ENCODE peak calls at places on chromosomes 11 and 22, in six cellular contexts. Y is CD8-positive, alpha-beta memory T cell; L is small intestine; X is activated CD4-positive, alpha-beta T cell treated with anti-CD3 and anti-CD28 coated beads, Interleukin-2, amount 10 ng/mL, durations not matched to agents 24 days and 14 days; B is neural progenitor cell; S is activated CD8-positive, alpha-beta memory T cell treated with anti-CD3 and anti-CD28 coated beads, Interleukin-2, amount 50 U/mL, for 48 hours. T is an unnamed sample.

GRCh38 chr22:27991586-27992293 is 72.7 kb upstream of the PITPNB start:
- DNase-seq in B (no peak), X (no peak), S (no peak), Y (no peak), L (no peak), T (no peak)

GRCh38 chr11:131874070-131874469 is 503.7 kb downstream of the NTM start:
- DNase-seq in S (no peak), Y (no peak), L (no peak), B (no peak), X (no peak), T (no peak)

GRCh38 chr11:19460718-19461405 is 220.1 kb upstream of the E2F8 start:
- DNase-seq in X (no peak), B (no peak), S (no peak), L (peak; percentile 2), Y (no peak), T (no peak)

GRCh38 chr11:128375941-128376340 is 211.4 kb downstream of the ETS1 start:
- DNase-seq in S (no peak), Y (no peak), B (no peak), X (no peak), L (no peak), T (no peak)

GRCh38 chr22:17307566-17307965 is 61.7 kb upstream of the CECR2 start:
- DNase-seq in S (no peak), X (no peak), B (no peak), Y (no peak), L (no peak), T (no peak)

GRCh38 chr11:3723014-3723708 is 52.0 kb upstream of the CHRNA10 start:
- DNase-seq in X (no peak), S (no peak), L (peak; percentile 36), Y (no peak), B (no peak), T (no peak)

GRCh38 chr11:101224221-101224620 is 94.6 kb upstream of the PGR start:
- DNase-seq in S (no peak), Y (no peak), X (no peak), B (no peak), L (no peak), T (no peak)

GRCh38 chr22:47534150-47535133 is 772.0 kb downstream of the TBC1D22A start:
- DNase-seq in S (no peak), X (peak; percentile 27), Y (no peak), L (no peak), B (no peak), T (no peak)

GRCh38 chr11:130023204-130023603 is 20.6 kb upstream of the PRDM10 start:
- DNase-seq in L (no peak), B (no peak), X (no peak), S (no peak), Y (no peak), T (no peak)

GRCh38 chr11:116686891-116687290 is 85.9 kb downstream of the BUD13 start:
- DNase-seq in Y (no peak), B (no peak), X (no peak), S (no peak), L (no peak), T (no peak)

GRCh38 chr11:15150507-15150906 is 35.8 kb downstream of the INSC start:
- DNase-seq in S (no peak), Y (no peak), X (peak; percentile 62), B (no peak), L (no peak), T (no peak)

GRCh38 chr11:60370811-60371297 is 7.5 kb upstream of the MS4A7 start:
- DNase-seq in X (no peak), S (no peak), B (no peak), Y (no peak), L (peak; percentile 42), T (no peak)

GRCh38 chr11:124669193-124669592 is 4.3 kb downstream of the SIAE start:
- DNase-seq in L (peak; percentile 54), B (peak; percentile 57), X (peak; percentile 87), Y (peak; percentile 24), S (peak; percentile 52), T (peak; percentile 30)

GRCh38 chr22:38788417-38788816 is 5.5 kb downstream of the DNAL4 start:
- DNase-seq in L (peak; percentile 73), X (no peak), B (no peak), S (no peak), Y (no peak), T (no peak)

GRCh38 chr11:45144126-45145082 is 2.0 kb upstream of the PRDM11 start:
- DNase-seq in X (peak; percentile 51), S (peak; percentile 42), L (no peak), Y (no peak), B (no peak), T (no peak)

GRCh38 chr11:99015634-99016454 is 4.9 kb upstream of the CNTN5 start:
- DNase-seq in X (peak; percentile 64), B (peak; percentile 67), L (peak; percentile 25), Y (no peak), S (no peak), T (no peak)

GRCh38 chr11:15967166-15967565 is 389.2 kb downstream of the SOX6 start:
- DNase-seq in X (no peak), S (no peak), L (peak; percentile 90), B (no peak), Y (no peak), T (no peak)

GRCh38 chr11:3046190-3046589 is 11.0 kb downstream of the CARS1 start:
- DNase-seq in B (peak; percentile 46), Y (no peak), X (no peak), S (peak; percentile 50), L (no peak), T (peak; percentile 39)

GRCh38 chr11:126101241-126101929 is 38.7 kb upstream of the CDON start:
- DNase-seq in S (no peak), X (no peak), Y (no peak), B (peak; percentile 65), L (no peak), T (no peak)

GRCh38 chr11:130068986-130069683 is 559 bp upstream of the APLP2 start:
- DNase-seq in B (peak; percentile 71), X (no peak), Y (peak; percentile 27), S (peak; percentile 78), L (peak; percentile 66), T (peak; percentile 46)

GRCh38 chr11:71248251-71248570 is 4.2 kb downstream of the SHANK2 start:
- DNase-seq in S (no peak), Y (no peak), L (no peak), B (no peak), X (no peak), T (no peak)

GRCh38 chr11:128517457-128518230 is 69.7 kb downstream of the ETS1 start:
- DNase-seq in Y (no peak), B (no peak), L (no peak), X (peak; percentile 73), S (no peak), T (no peak)

GRCh38 chr11:1830119-1830499 is 4.7 kb upstream of the SYT8 start:
- DNase-seq in S (no peak), X (no peak), B (no peak), L (peak; percentile 46), Y (no peak), T (no peak)

T was measured in WTC11.